ENCODE peak calls at places on chromosomes 6 and 20, in seven cellular contexts. G is HFF-Myc, Z is body of pancreas, P is skeletal muscle cell, N is neuronal stem cell, A is fibroblast of lung, C is heart left ventricle. E is an unnamed sample.

GRCh38 chr6:30840084-30840921 is 44.0 kb upstream of the DDR1 start:
- DNase-seq in Z (no peak), P (no peak), N (no peak), A (no peak), C (no peak), G (no peak), E (no peak)

GRCh38 chr20:39823239-39823638 is 861.1 kb downstream of the DHX35 start:
- DNase-seq in N (no peak), C (peak), Z (no peak), A (peak), G (peak), P (peak), E (no peak)

GRCh38 chr6:132752255-132752654 is 5.4 kb downstream of the VNN2 start:
- DNase-seq in N (no peak), C (no peak), Z (no peak), G (no peak), P (no peak), A (no peak), E (no peak)

GRCh38 chr6:5115168-5115567 is 30.0 kb downstream of the PPP1R3G start:
- DNase-seq in G (no peak), C (no peak), N (no peak), Z (no peak), P (no peak), A (peak), E (no peak)

GRCh38 chr6:170158296-170159039 is 132.4 kb downstream of the DLL1 start:
- DNase-seq in Z (no peak), G (no peak), A (no peak), C (no peak), N (no peak), P (no peak), E (no peak)

GRCh38 chr20:57372157-57372556 is 19.0 kb upstream of the RBM38 start:
- DNase-seq in A (no peak), G (no peak), N (no peak), C (no peak), P (no peak), Z (no peak), E (no peak)

GRCh38 chr6:67412035-67412434 is 1223.0 kb upstream of the ADGRB3 start:
- DNase-seq in Z (no peak), G (no peak), C (no peak), P (no peak), N (no peak), A (no peak), E (no peak)

GRCh38 chr6:106426258-106426657 is 65.7 kb downstream of the CRYBG1 start:
- DNase-seq in C (no peak), Z (no peak), P (no peak), G (no peak), N (no peak), A (no peak), E (no peak)

GRCh38 chr6:11700118-11700718 is 78.4 kb downstream of the ADTRP start:
- DNase-seq in C (no peak), N (no peak), A (peak), Z (no peak), P (no peak), G (no peak), E (no peak)

GRCh38 chr6:110760589-110760988 is 54.7 kb downstream of the CDK19 start:
- DNase-seq in Z (no peak), C (no peak), P (no peak), N (no peak), G (no peak), A (no peak), E (no peak)

GRCh38 chr6:73610444-73611275 is 43.1 kb downstream of the SLC17A5 start:
- DNase-seq in P (no peak), Z (no peak), C (no peak), N (no peak), G (no peak), A (peak), E (no peak)

GRCh38 chr20:19354950-19355349 is 142.5 kb downstream of the SLC24A3 start:
- DNase-seq in Z (no peak), C (no peak), A (no peak), G (no peak), N (no peak), P (no peak), E (no peak)

GRCh38 chr6:28220164-28221133 is 4.6 kb upstream of the ZSCAN9 start:
- DNase-seq in C (no peak), Z (no peak), A (no peak), P (no peak), G (no peak), N (no peak), E (no peak)

GRCh38 chr6:28225056-28225834 is at the start of gene ZSCAN9:
- DNase-seq in Z (peak), P (peak), N (peak), G (peak), C (peak), A (peak), E (peak)

GRCh38 chr6:28218312-28219248 is 6.5 kb upstream of the ZSCAN9 start:
- DNase-seq in C (peak), N (peak), Z (peak), A (peak), P (peak), G (no peak), E (peak)

GRCh38 chr6:28226460-28226859 is 1.4 kb downstream of the ZSCAN9 start:
- DNase-seq in N (no peak), Z (no peak), A (no peak), C (no peak), G (no peak), P (no peak), E (no peak)

GRCh38 chr6:28224131-28225055 is 682 bp upstream of the ZSCAN9 start:
- DNase-seq in G (no peak), A (no peak), Z (no peak), P (no peak), N (no peak), C (no peak), E (no peak)
- H3K4me3 ChIP-seq in G (peak), A (peak), Z (peak), P (peak), N (peak), C (peak), E (peak)

GRCh38 chr6:222468-222867 is 69.8 kb upstream of the DUSP22 start:
- DNase-seq in P (no peak), C (no peak), N (no peak), A (no peak), G (no peak), Z (no peak), E (no peak)
- H3K4me3 ChIP-seq in P (no peak), C (no peak), N (no peak), A (no peak), G (no peak), Z (no peak), E (no peak)

DNA sequence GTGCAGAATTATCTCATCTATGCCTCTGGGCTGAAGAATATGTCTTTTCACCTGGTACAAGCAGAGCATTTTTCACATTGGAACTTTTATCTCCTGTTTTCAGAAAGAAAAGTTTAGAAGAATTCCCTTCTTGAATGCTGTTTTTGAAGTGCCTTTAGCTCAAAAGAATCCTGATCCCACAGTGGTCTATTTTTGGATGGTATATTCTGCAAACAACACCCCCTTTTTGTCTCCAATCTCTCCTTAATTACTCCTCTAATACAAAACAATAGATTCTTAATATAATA is 57.7 kb upstream of the HFE start:
- DNase-seq in A (no peak), C (no peak), N (no peak), P (no peak), G (no peak), Z (no peak), E (no peak)
- H3K4me3 ChIP-seq in A (no peak), C (no peak), N (no peak), P (no peak), G (no peak), Z (no peak), E (no peak)

DNA sequence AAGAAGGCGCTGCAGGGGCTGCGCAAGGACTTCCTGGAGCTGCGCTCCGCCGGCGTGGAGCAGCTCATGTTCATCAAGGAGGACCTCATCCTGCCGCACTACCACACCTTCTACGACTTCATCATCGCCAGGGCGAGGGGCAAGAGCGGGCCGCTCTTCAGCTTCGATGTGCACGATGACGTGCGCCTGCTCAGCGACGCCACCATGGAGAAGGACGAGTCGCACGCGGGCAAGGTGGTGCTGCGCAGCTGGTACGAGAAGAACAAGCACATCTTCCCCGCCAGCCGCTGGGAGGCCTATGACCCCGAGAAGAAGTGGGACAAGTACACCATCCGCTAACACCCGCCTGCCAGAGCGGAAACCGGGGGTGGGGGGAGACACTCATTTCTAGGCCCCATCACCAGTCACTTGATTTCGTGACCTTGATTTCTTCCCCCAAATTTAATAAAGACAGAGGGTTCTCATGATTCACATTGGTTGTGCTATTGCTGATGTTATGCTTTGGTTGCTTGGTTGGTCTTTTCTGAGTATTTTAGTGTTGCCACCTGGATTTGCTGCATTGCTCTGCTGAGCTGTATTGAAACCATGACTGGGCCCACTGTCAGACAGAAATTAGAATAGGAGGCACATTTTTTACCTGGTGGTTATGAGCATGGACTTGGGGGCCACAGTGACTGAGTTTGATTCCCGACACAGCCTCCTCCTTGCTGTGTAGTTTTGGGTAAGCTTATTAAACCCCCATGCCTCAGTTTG is 1.5 kb downstream of the FAM50B start:
- DNase-seq in A (no peak), C (no peak), G (no peak), N (no peak), Z (no peak), P (no peak), E (no peak)
- H3K4me3 ChIP-seq in A (peak), C (peak), G (no peak), N (no peak), Z (no peak), P (no peak), E (no peak)

GRCh38 chr20:60137657-60138245 is 179.5 kb downstream of the CDH26 start:
- DNase-seq in C (no peak), N (no peak), G (no peak), Z (peak), A (peak), P (no peak), E (no peak)
- H3K4me3 ChIP-seq in C (peak), N (no peak), G (peak), Z (no peak), A (peak), P (no peak), E (peak)

DNA sequence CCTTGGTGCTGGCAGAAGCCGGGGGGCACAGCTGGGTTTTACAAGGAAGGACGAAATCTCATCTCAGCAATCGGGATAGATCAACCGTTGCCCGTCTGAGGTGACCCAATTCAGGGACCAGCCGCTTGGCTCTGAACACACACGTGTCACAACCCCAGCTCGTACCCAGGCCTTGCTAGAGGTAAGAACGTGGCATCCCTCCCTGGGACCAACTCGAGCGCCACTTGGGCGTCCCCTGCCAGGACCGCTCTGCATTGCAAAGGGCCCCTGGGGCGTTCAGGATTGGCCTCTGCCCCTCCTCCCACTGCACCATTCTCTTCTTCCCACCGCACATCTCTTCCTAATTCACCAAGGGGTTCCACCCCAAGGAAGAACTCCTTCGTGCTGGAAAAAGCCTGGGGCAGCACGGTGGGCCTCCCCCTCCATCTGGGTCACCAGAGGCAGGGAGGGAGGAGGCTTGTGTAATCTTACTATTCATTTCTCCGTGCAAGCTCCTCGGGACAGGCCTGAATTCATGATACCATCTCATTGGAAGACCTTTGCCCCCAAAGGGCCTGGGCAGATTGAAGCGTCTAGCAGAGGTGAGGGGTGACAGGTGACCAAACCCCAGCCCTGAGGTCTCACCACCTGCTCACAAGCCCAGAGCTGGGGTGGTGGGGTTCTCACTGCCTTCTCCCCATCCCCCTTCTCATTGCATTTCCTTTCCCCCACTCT is 136.8 kb downstream of the LY86 start:
- DNase-seq in C (no peak), P (no peak), N (no peak), A (no peak), G (no peak), Z (no peak), E (no peak)
- H3K4me3 ChIP-seq in C (peak), P (peak), N (no peak), A (peak), G (peak), Z (no peak), E (peak)

DNA sequence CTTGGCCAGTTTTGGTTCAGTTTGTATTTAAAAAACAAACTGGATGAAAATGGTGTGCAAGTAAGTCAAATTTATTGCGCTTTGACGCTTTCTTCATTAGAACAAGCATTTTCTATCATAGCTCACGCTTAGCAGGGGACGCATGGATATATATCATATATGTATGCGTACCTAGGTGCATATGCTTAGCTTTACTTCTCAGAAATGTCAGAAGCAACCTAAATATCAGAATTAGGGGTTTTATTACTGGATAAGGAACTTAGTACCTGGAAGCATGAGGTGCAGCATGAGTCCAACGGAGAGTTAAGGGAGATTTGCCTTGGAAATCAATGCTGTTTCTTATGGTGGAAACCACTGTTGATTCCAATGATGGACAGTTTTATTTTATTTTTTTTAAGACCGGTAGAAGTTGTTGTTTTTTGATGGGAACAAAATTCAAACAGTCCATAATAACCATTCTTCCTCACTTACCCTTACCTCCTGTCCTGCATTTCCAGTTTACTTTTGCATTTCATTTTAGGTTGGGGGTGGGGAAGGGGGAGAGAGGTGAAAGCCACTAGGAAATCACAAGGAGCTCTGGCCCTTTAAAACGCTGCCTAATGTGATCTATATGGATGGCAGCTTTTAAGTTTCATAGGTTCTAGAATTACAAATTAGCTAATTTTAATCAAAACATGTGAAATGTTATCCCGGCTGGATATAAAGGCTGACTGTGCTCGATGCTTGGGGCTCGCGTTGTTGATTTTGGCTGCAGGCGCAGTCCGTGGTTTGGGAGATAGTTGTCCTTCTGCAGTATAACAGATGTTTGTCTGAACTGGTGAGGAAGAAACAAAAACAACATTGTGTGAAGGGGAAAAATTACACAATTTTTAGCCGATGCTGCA is 2.1 kb downstream of the SOBP start:
- DNase-seq in A (peak), C (peak), Z (no peak), N (no peak), G (no peak), P (peak), E (no peak)
- H3K4me3 ChIP-seq in A (peak), C (peak), Z (no peak), N (no peak), G (peak), P (peak), E (peak)

DNA sequence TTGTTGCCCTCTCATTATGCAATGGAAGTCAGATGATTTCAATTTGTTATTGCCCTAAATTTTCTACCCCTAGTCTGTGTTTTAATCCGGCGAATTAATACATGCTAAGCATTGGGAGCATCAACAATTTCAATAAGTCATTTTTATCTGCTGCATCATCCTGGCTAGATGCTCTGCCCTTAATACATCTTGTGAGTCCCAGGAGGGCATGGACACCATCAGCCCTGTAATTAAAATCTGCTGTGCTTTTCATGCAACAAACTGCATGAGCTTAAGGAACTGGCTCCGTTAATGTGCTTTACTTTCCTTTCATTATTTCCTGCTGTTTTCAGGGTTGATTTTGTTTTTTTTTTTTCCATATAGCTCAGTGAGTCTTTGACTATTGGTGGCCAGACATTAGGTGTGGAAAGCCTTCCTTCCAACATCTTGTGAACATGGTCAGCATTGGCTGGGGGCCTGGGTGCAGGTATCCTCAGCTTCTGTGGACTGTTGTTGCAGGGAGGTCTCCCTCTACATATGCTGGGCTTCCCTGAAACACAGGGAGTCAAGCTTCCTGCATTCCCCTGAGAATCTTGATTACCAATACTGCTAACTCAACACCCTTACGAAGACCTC is 8.5 kb upstream of the PBOV1 start:
- DNase-seq in A (no peak), C (no peak), N (no peak), P (no peak), Z (no peak), G (no peak), E (no peak)
- H3K4me3 ChIP-seq in A (no peak), C (no peak), N (no peak), P (no peak), Z (no peak), G (no peak), E (no peak)

E was measured in sigmoid colon.